ENCODE peak calls at places on chromosome 11, in five cellular contexts. C, I, X, Z and S are unnamed samples.

GRCh38 chr11:40241524-40242037 is 1217.9 kb downstream of the LRRC4C start:
- DNase-seq in C (no peak), I (peak), Z (no peak), X (no peak), S (no peak)

GRCh38 chr11:116693206-116694016 is 79.4 kb downstream of the BUD13 start:
- DNase-seq in X (no peak), C (peak), I (peak), Z (no peak), S (peak)

GRCh38 chr11:120819003-120819402 is 204.9 kb upstream of the TBCEL start:
- DNase-seq in Z (no peak), I (no peak), X (no peak), C (no peak), S (no peak)

GRCh38 chr11:126547161-126547560 is 191.7 kb downstream of the ST3GAL4 start:
- DNase-seq in I (no peak), X (no peak), C (no peak), Z (no peak), S (no peak)

GRCh38 chr11:67165595-67165994 is 46.5 kb downstream of the KDM2A start:
- DNase-seq in C (no peak), Z (no peak), I (no peak), X (no peak), S (no peak)

GRCh38 chr11:112498701-112499100 is 238.0 kb upstream of the PLET1 start:
- DNase-seq in C (no peak), Z (no peak), I (no peak), X (no peak), S (no peak)

GRCh38 chr11:73269353-73270088 is 2.6 kb upstream of the P2RY6 start:
- DNase-seq in C (peak), X (peak), Z (peak), I (peak), S (peak)

GRCh38 chr11:78472382-78472781 is 54.8 kb upstream of the GAB2 start:
- DNase-seq in C (no peak), I (no peak), X (no peak), Z (no peak), S (no peak)

GRCh38 chr11:119179983-119180382 is 5.3 kb upstream of the NHERF4 start:
- DNase-seq in C (no peak), Z (no peak), I (peak), X (no peak), S (peak)

GRCh38 chr11:9462806-9463537 is 2.2 kb downstream of the ZNF143 start:
- DNase-seq in C (no peak), X (no peak), Z (no peak), I (no peak), S (no peak)

GRCh38 chr11:112797653-112798293 is 163.4 kb upstream of the NCAM1 start:
- DNase-seq in C (peak), Z (peak), I (no peak), X (peak), S (no peak)

GRCh38 chr11:78331711-78332110 is 85.9 kb downstream of the GAB2 start:
- DNase-seq in C (no peak), I (no peak), Z (no peak), X (no peak), S (no peak)

GRCh38 chr11:11976476-11977187 is 31.8 kb downstream of the DKK3 start:
- DNase-seq in Z (no peak), I (no peak), X (no peak), C (peak), S (peak)

GRCh38 chr11:60767388-60767811 is 10.7 kb downstream of the MS4A15 start:
- DNase-seq in X (peak), I (no peak), C (no peak), Z (peak), S (no peak)

GRCh38 chr11:35682230-35683195 is 19.9 kb downstream of the TRIM44 start:
- DNase-seq in C (no peak), Z (peak), X (no peak), I (no peak), S (no peak)

GRCh38 chr11:67562951-67563350 is 20.7 kb upstream of the GSTP1 start:
- DNase-seq in Z (no peak), C (no peak), X (no peak), I (no peak), S (no peak)

GRCh38 chr11:36280531-36280930 is 8.7 kb downstream of the COMMD9 start:
- DNase-seq in X (no peak), C (no peak), I (no peak), Z (no peak), S (no peak)

GRCh38 chr11:36452231-36452630 is 57.8 kb downstream of the TRAF6 start:
- DNase-seq in Z (no peak), X (no peak), C (no peak), I (no peak), S (no peak)

GRCh38 chr11:32101791-32102190 is 10.9 kb downstream of the RCN1 start:
- DNase-seq in C (no peak), I (no peak), X (no peak), Z (no peak), S (no peak)

GRCh38 chr11:116861539-116861938 is 24.1 kb upstream of the APOA1 start:
- DNase-seq in X (no peak), C (no peak), I (no peak), Z (no peak), S (no peak)

GRCh38 chr11:115221461-115222069 is 282.6 kb downstream of the CADM1 start:
- DNase-seq in X (no peak), C (no peak), I (no peak), Z (no peak), S (no peak)

GRCh38 chr11:1644601-1645356 is 15.2 kb downstream of the KRTAP5-5 start:
- DNase-seq in C (no peak), I (no peak), X (no peak), Z (no peak), S (no peak)

GRCh38 chr11:16770016-16770415 is 31.6 kb downstream of the C11orf58 start:
- DNase-seq in C (no peak), Z (no peak), X (no peak), I (no peak), S (no peak)

GRCh38 chr11:87425943-87426342 is 388.2 kb downstream of the TMEM135 start:
- DNase-seq in Z (no peak), C (no peak), I (no peak), X (no peak), S (no peak)

GRCh38 chr11:102914238-102915043 is 39.7 kb upstream of the MMP12 start:
- DNase-seq in I (no peak), X (peak), Z (no peak), C (peak), S (peak)

GRCh38 chr11:126989942-126990715 is 10.4 kb downstream of the KIRREL3 start:
- DNase-seq in Z (peak), I (peak), C (peak), X (peak), S (peak)

GRCh38 chr11:76542436-76542835 is 97.6 kb downstream of the EMSY start:
- DNase-seq in X (no peak), C (no peak), I (no peak), Z (no peak), S (no peak)

GRCh38 chr11:96000064-96000463 is 76.2 kb upstream of the MTMR2 start:
- DNase-seq in I (no peak), C (no peak), Z (no peak), X (no peak), S (no peak)

GRCh38 chr11:123316003-123316402 is 114.1 kb upstream of the GRAMD1B start:
- DNase-seq in C (no peak), Z (no peak), I (no peak), X (no peak), S (no peak)